ENCODE peak calls at places on chromosomes 12 and 14, in nine cellular contexts. L, E, K, Z, C, J, W, H and N are unnamed samples.

GRCh38 chr12:1842183-1842904 is 22.0 kb downstream of the LRTM2 start:
- DNase-seq in Z (no peak), C (no peak), E (no peak), J (no peak), K (no peak), H (no peak), W (no peak), L (no peak), N (no peak)

GRCh38 chr14:24817638-24818053 is 183.7 kb upstream of the GZMB start:
- DNase-seq in K (no peak), L (peak; percentile 55), W (peak; percentile 20), Z (no peak), H (no peak), J (no peak), C (no peak), E (peak; percentile 56), N (no peak)

GRCh38 chr12:111298583-111299436 is 70.1 kb downstream of the PHETA1 start:
- DNase-seq in J (no peak), L (peak; percentile 8), H (peak; percentile 60), K (peak; percentile 42), E (peak; percentile 33), C (no peak), W (peak; percentile 39), Z (no peak), N (peak; percentile 23)

GRCh38 chr14:40252817-40253447 is 820.7 kb upstream of the FBXO33 start:
- DNase-seq in K (no peak), W (no peak), C (no peak), H (peak; percentile 5), J (no peak), L (no peak), Z (no peak), E (no peak), N (no peak)

GRCh38 chr14:88562532-88562830 is 356 bp upstream of the ZC3H14 start:
- DNase-seq in L (peak; percentile 6), H (no peak), C (no peak), W (no peak), E (no peak), J (no peak), Z (no peak), K (no peak), N (no peak)

GRCh38 chr12:104263026-104263425 is 40.5 kb upstream of the EID3 start:
- DNase-seq in L (no peak), Z (no peak), W (no peak), H (no peak), E (no peak), C (no peak), K (no peak), J (no peak), N (no peak)

GRCh38 chr12:8852119-8852518 is 29.7 kb downstream of the A2ML1 start:
- DNase-seq in W (no peak), H (no peak), Z (no peak), C (no peak), E (no peak), J (no peak), L (no peak), K (no peak), N (no peak)

GRCh38 chr14:77498984-77499527 is 440 bp upstream of the ISM2 start:
- DNase-seq in E (no peak), L (no peak), H (peak; percentile 6), W (no peak), K (no peak), C (no peak), J (peak; percentile 6), Z (no peak), N (no peak)

GRCh38 chr12:74537126-74537706 is 419 bp upstream of the ATXN7L3B start:
- DNase-seq in J (peak; percentile 44), K (no peak), Z (peak; percentile 37), H (peak; percentile 85), C (no peak), L (peak; percentile 66), E (peak; percentile 63), W (peak; percentile 71), N (no peak)

GRCh38 chr14:21073921-21074320 is 3.8 kb downstream of the ARHGEF40 start:
- DNase-seq in W (no peak), H (peak; percentile 30), C (no peak), E (no peak), K (no peak), L (no peak), J (no peak), Z (no peak), N (no peak)

GRCh38 chr14:49972199-49972671 is 79.4 kb downstream of the ARF6 start:
- DNase-seq in Z (peak; percentile 49), J (no peak), H (peak; percentile 75), L (no peak), E (peak; percentile 82), W (peak; percentile 83), K (no peak), C (no peak), N (no peak)

GRCh38 chr12:42757735-42758134 is 168.2 kb upstream of the PRICKLE1 start:
- DNase-seq in W (no peak), L (no peak), J (no peak), C (no peak), H (no peak), Z (no peak), E (no peak), K (no peak), N (no peak)